ENCODE peak calls at places on chromosomes 12 and 14, in ten cellular contexts. N, D, F, K, X, Y, G, L, H and S are unnamed samples. For H3K4me1, the result is how much of the 10 kb centered on the place peaks cover.

GRCh38 chr12:45379261-45379660 is 163.4 kb downstream of the ANO6 start:
- DNase-seq in N (no peak), D (peak), F (peak), K (no peak), X (peak), Y (no peak), G (no peak), L (no peak), H (peak), S (peak)

GRCh38 chr12:6226701-6227096 is 26.5 kb downstream of the CD9 start:
- DNase-seq in N (no peak), D (no peak), F (no peak), K (peak), X (no peak), Y (no peak), G (no peak), L (no peak), H (peak), S (no peak)

GRCh38 chr12:72511906-72512305 is 239.7 kb downstream of the TRHDE start:
- DNase-seq in N (no peak), D (no peak), F (no peak), K (no peak), X (peak), Y (no peak), G (no peak), L (no peak), H (peak), S (no peak)

GRCh38 chr14:98477935-98478334 is 794.1 kb downstream of the BCL11B start:
- DNase-seq in N (no peak), D (no peak), F (no peak), K (no peak), X (no peak), Y (no peak), G (no peak), L (no peak), H (no peak), S (no peak)

GRCh38 chr12:57523706-57524614 is 1.3 kb downstream of the MBD6 start:
- DNase-seq in N (peak), D (no peak), F (no peak), K (no peak), X (no peak), Y (no peak), G (no peak), L (peak), H (no peak), S (no peak)

GRCh38 chr14:77024171-77024627 is 4.3 kb downstream of the IRF2BPL start:
- DNase-seq in N (peak), D (no peak), F (peak), K (peak), X (peak), Y (no peak), G (peak), L (no peak), H (peak), S (no peak)

GRCh38 chr14:64920465-64920864 is 6.2 kb downstream of the CHURC1 start:
- DNase-seq in N (no peak), D (no peak), F (no peak), K (no peak), X (no peak), Y (no peak), G (no peak), L (no peak), H (no peak), S (no peak)

GRCh38 chr14:89723930-89724915 is 230.3 kb downstream of the EFCAB11 start:
- DNase-seq in N (no peak), D (no peak), F (no peak), K (no peak), X (no peak), Y (no peak), G (no peak), L (no peak), H (no peak), S (no peak)

GRCh38 chr12:20792971-20793370 is 17.5 kb upstream of the SLCO1B3 start:
- DNase-seq in N (no peak), D (no peak), F (no peak), K (no peak), X (no peak), Y (no peak), G (peak), L (no peak), H (no peak), S (no peak)

GRCh38 chr12:129102233-129102632 is 249.0 kb downstream of the GLT1D1 start:
- DNase-seq in N (peak), D (no peak), F (no peak), K (no peak), X (no peak), Y (no peak), G (no peak), L (no peak), H (no peak), S (no peak)

GRCh38 chr12:113161415-113162016 is 12.0 kb downstream of the CFAP73 start:
- DNase-seq in N (peak), D (peak), F (peak), K (no peak), X (no peak), Y (no peak), G (peak), L (peak), H (no peak), S (no peak)

GRCh38 chr14:35297677-35298076 is 5.5 kb downstream of the PSMA6 start:
- DNase-seq in N (no peak), D (no peak), F (no peak), K (no peak), X (no peak), Y (no peak), G (no peak), L (no peak), H (no peak), S (no peak)

GRCh38 chr14:35292051-35292769 is at the start of gene PSMA6:
- DNase-seq in N (peak), D (peak), F (peak), K (peak), X (peak), Y (peak), G (peak), L (peak), H (peak), S (peak)

GRCh38 chr14:35296505-35296904 is 4.3 kb downstream of the PSMA6 start:
- DNase-seq in N (no peak), D (no peak), F (no peak), K (no peak), X (no peak), Y (no peak), G (no peak), L (no peak), H (no peak), S (no peak)

GRCh38 chr14:35292770-35293561 is 784 bp downstream of the PSMA6 start:
- DNase-seq in N (no peak), D (no peak), F (no peak), K (no peak), X (peak), Y (no peak), G (no peak), L (no peak), H (peak), S (no peak)

DNA sequence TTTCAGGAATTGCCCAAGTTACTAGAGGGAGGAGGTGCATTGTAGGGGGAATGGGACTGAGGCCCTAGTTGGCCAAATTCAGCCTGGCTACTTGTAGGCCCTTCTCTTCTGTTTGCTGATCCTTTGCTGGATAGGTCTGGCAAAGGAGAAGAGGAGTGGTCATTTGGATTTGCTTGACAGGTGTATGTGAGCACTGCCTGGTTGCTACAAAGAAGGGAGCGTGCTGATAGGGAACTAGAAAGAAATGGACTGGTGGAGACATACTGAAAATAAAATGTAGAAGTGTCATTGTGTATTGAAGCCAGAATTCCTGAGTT is 3.6 kb downstream of the PSMA6 start:
- DNase-seq in N (no peak), D (no peak), F (no peak), K (no peak), X (no peak), Y (no peak), G (no peak), L (no peak), H (no peak), S (no peak)
- H3K4me1 ChIP-seq in N (under half), D (under half), F (under half), K (half or more), X (under half), Y (under half), G (under half), L (half or more), H (under half), S (under half)

GRCh38 chr12:122226366-122227222 is 742 bp upstream of the DIABLO start:
- DNase-seq in N (no peak), D (no peak), F (no peak), K (no peak), X (no peak), Y (peak), G (no peak), L (no peak), H (no peak), S (no peak)
- H3K27ac ChIP-seq in N (peak), D (no peak), F (peak), K (no peak), X (no peak), Y (no peak), G (no peak), L (no peak), H (no peak), S (peak)

DNA sequence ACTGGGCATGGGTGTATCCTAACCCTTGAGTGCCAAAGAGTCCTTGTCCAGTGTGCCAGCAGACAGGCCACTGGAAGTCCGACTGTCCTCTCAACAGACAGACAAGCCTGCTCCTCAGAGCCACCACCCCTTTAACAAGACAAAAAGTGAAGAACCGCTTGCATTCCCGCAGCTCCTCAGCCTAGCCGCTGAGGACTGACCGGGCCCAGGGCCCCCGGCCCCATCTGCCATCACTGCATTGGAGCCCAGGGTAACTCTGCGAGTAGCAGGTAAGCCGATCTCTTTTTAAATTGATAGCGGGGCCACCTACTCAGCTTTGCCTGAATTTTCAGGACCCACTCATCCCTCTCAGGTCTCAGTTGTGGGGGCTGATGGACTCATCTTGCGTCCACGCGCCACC is 68.9 kb downstream of the MOK start:
- DNase-seq in N (no peak), D (no peak), F (no peak), K (no peak), X (no peak), Y (no peak), G (no peak), L (no peak), H (no peak), S (no peak)
- H3K4me1 ChIP-seq in N (under half), D (under half), F (under half), K (under half), X (under half), Y (under half), G (under half), L (under half), H (under half), S (under half)

GRCh38 chr12:119180380-119181040 is 1.8 kb downstream of the HSPB8 start:
- DNase-seq in N (peak), D (no peak), F (peak), K (no peak), X (peak), Y (no peak), G (no peak), L (no peak), H (no peak), S (no peak)

GRCh38 chr12:119177056-119177325 is 1.7 kb upstream of the HSPB8 start:
- DNase-seq in N (no peak), D (no peak), F (no peak), K (no peak), X (no peak), Y (no peak), G (no peak), L (no peak), H (no peak), S (no peak)

GRCh38 chr12:119177724-119178380 is 879 bp upstream of the HSPB8 start:
- DNase-seq in N (peak), D (no peak), F (no peak), K (no peak), X (no peak), Y (no peak), G (no peak), L (no peak), H (no peak), S (no peak)

GRCh38 chr12:119179335-119180021 is 747 bp downstream of the HSPB8 start:
- DNase-seq in N (peak), D (peak), F (peak), K (no peak), X (peak), Y (no peak), G (peak), L (no peak), H (no peak), S (peak)

DNA sequence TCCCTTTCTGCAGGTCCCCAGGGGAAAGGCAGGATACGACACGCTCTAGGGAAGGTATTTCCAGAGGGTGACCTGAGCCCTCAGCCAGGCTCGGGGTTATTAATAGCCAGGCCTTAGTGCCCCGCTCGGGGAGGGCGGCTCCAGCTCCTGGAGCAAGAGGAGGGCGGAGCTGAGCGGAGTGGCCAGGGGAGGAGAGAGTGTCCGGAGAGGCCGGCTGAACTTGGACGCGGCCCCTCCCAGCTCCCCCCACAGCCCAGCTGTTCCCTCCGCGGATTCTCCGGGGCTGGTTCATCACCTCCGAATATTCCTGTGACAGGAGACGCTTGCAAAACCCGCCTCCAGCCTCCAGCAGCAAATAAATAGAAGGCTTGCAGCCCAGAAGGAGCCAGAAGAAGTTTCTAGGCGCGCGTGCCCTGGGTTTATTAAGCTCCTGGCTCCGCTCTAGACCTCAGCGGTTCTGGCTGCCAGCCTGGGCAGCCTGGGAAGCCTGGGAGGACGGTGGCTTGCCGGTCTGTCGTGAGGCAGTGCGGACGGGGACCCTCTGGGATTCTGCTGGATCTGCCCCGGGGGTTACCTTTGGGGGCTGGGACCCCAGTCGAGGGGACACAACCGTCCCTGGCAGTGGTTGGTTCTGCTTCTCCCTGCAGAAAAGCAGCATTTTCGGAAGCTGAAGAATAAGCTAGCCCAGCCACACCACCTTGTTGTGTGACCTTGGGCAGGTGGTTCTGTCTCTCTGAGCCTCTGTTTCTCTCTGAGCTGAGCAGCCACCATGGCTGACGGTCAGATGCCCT is at the start of gene HSPB8:
- DNase-seq in N (peak), D (peak), F (peak), K (peak), X (peak), Y (peak), G (peak), L (no peak), H (peak), S (peak)
- H3K27ac ChIP-seq in N (peak), D (peak), F (peak), K (peak), X (peak), Y (peak), G (no peak), L (no peak), H (no peak), S (peak)

DNA sequence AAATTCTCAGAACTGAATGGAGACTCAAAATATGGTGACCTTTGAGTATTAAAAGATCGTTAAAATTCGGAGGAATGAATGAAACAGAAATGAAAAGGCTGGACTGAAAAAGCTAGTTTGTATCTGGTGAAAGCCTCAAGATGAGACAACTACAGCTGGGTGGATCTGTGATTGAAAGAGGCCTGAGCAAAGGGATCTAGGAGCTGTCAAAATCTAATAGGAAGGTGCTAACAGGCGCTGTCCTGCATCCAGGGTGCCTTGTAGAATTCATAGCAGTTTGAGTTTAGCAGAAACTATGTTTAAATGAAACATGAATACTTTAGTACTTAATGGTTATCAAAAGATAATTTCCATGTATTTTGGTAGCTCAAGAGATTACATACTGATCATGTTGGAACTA is 2.3 kb downstream of the YY1 start:
- DNase-seq in N (no peak), D (no peak), F (no peak), K (no peak), X (no peak), Y (no peak), G (no peak), L (no peak), H (no peak), S (no peak)
- H3K4me1 ChIP-seq in N (under half), D (under half), F (under half), K (half or more), X (under half), Y (under half), G (under half), L (under half), H (under half), S (under half)

GRCh38 chr12:54424232-54424631 is 5.2 kb upstream of the ITGA5 start:
- DNase-seq in N (no peak), D (no peak), F (no peak), K (no peak), X (no peak), Y (no peak), G (no peak), L (no peak), H (no peak), S (no peak)

GRCh38 chr12:54419088-54419887 is at the start of gene ITGA5:
- DNase-seq in N (peak), D (peak), F (peak), K (peak), X (peak), Y (peak), G (peak), L (no peak), H (peak), S (no peak)

GRCh38 chr12:54420766-54421144 is 1.7 kb upstream of the ITGA5 start:
- DNase-seq in N (peak), D (no peak), F (no peak), K (no peak), X (no peak), Y (no peak), G (no peak), L (no peak), H (no peak), S (no peak)

GRCh38 chr12:54421175-54421872 is 2.3 kb upstream of the ITGA5 start:
- DNase-seq in N (no peak), D (no peak), F (no peak), K (no peak), X (peak), Y (no peak), G (no peak), L (no peak), H (no peak), S (no peak)

GRCh38 chr12:54421873-54422250 is 2.8 kb upstream of the ITGA5 start:
- DNase-seq in N (peak), D (no peak), F (no peak), K (no peak), X (no peak), Y (no peak), G (no peak), L (no peak), H (no peak), S (no peak)
- H3K27ac ChIP-seq in N (no peak), D (no peak), F (peak), K (peak), X (no peak), Y (no peak), G (no peak), L (no peak), H (no peak), S (no peak)

DNA sequence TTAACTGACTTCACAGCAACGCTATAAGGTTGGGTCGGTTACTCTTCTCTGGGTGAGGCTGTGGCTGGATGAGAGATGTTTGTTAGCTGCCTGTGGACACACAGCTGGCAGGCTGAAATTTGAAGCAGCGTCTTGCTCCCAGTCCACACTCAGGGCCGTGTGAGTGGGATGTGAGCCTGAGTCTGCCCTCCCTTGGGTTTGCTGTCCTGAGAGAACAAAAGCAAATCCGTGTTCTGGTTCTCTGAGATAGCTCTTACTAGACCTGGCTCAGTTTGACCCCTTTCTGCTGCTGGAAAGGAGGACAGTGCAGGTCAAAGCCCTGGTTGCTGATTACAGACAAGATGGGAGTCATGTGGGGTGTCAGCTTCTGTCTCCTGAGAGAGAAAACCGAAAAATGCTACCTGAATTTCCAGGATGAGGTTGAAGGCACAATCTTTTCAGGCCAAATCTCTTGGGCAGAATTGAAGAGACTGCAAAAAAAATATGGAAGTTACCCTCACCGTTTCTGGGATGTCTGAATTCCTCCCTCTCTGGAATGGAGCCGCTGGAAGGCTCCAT is 270.8 kb downstream of the ZFP36L1 start:
- DNase-seq in N (no peak), D (no peak), F (no peak), K (no peak), X (no peak), Y (peak), G (no peak), L (no peak), H (no peak), S (no peak)
- H3K4me1 ChIP-seq in N (under half), D (half or more), F (under half), K (half or more), X (under half), Y (half or more), G (under half), L (under half), H (half or more), S (under half)